ENCODE peak calls at places on chromosomes 6 and 20, in eight cellular contexts. C is GM23248; T is CD8-positive, alpha-beta memory T cell; I is cardiac muscle cell; Y is A673; P is psoas muscle; W is tibial nerve; N is Peyer's patch. A is an unnamed sample. For H3K27me3, the result is how much of the 10 kb centered on the place peaks cover.

GRCh38 chr6:147709396-147710272 is 201.1 kb downstream of the SAMD5 start:
- DNase-seq in C (no peak), T (no peak), I (no peak), Y (no peak), P (no peak), W (no peak), N (no peak), A (no peak)

GRCh38 chr6:36682328-36683144 is 4.0 kb downstream of the CDKN1A start:
- DNase-seq in C (peak), T (peak), I (no peak), Y (no peak), P (peak), W (no peak), N (peak), A (peak)

GRCh38 chr6:24283043-24283985 is 74.5 kb downstream of the DCDC2 start:
- DNase-seq in C (peak), T (peak), I (peak), Y (peak), P (peak), W (peak), N (peak), A (peak)

GRCh38 chr20:61829526-61829925 is 236.2 kb downstream of the TAF4 start:
- DNase-seq in C (no peak), T (no peak), I (no peak), Y (no peak), P (no peak), W (no peak), N (no peak), A (no peak)

GRCh38 chr6:55782275-55782674 is 93.1 kb downstream of the BMP5 start:
- DNase-seq in C (no peak), T (no peak), I (no peak), Y (no peak), P (no peak), W (no peak), N (no peak), A (no peak)

GRCh38 chr20:51311636-51312479 is 230.7 kb downstream of the NFATC2 start:
- DNase-seq in C (no peak), T (no peak), I (peak), Y (no peak), P (no peak), W (no peak), N (no peak), A (no peak)

GRCh38 chr6:170143401-170144150 is 147.3 kb downstream of the DLL1 start:
- DNase-seq in C (no peak), T (no peak), I (no peak), Y (no peak), P (no peak), W (no peak), N (peak), A (no peak)

GRCh38 chr20:59515013-59515905 is 89.1 kb upstream of the PHACTR3 start:
- DNase-seq in C (peak), T (no peak), I (peak), Y (peak), P (peak), W (peak), N (peak), A (no peak)

GRCh38 chr20:5612476-5613291 is 137.5 kb upstream of the SHLD1 start:
- DNase-seq in C (peak), T (no peak), I (no peak), Y (peak), P (no peak), W (no peak), N (no peak), A (no peak)

GRCh38 chr6:12011276-12012112 is 618 bp upstream of the HIVEP1 start:
- DNase-seq in C (peak), T (peak), I (peak), Y (peak), P (peak), W (peak), N (peak), A (peak)

GRCh38 chr6:152948150-152948768 is 34.6 kb downstream of the FBXO5 start:
- DNase-seq in C (peak), T (peak), I (peak), Y (peak), P (no peak), W (no peak), N (no peak), A (no peak)

GRCh38 chr6:112879920-112880413 is 532.8 kb downstream of the RFPL4B start:
- DNase-seq in C (no peak), T (no peak), I (no peak), Y (no peak), P (no peak), W (no peak), N (peak), A (peak)

GRCh38 chr6:139820191-139820590 is 445.7 kb upstream of the CITED2 start:
- DNase-seq in C (peak), T (no peak), I (no peak), Y (peak), P (no peak), W (no peak), N (no peak), A (no peak)

GRCh38 chr6:116579143-116579542 is 7.8 kb downstream of the RWDD1 start:
- DNase-seq in C (peak), T (no peak), I (peak), Y (no peak), P (no peak), W (no peak), N (no peak), A (no peak)

GRCh38 chr6:6365242-6365641 is 44.8 kb upstream of the F13A1 start:
- DNase-seq in C (no peak), T (no peak), I (no peak), Y (no peak), P (no peak), W (no peak), N (no peak), A (no peak)

GRCh38 chr20:49750611-49751396 is 37.1 kb upstream of the B4GALT5 start:
- DNase-seq in C (peak), T (peak), I (no peak), Y (no peak), P (peak), W (no peak), N (peak), A (peak)

GRCh38 chr6:3457710-3458605 is 1.1 kb upstream of the SLC22A23 start:
- DNase-seq in C (peak), T (no peak), I (peak), Y (peak), P (no peak), W (no peak), N (peak), A (no peak)

GRCh38 chr20:33541797-33542196 is 51.9 kb downstream of the CBFA2T2 start:
- DNase-seq in C (no peak), T (no peak), I (no peak), Y (no peak), P (no peak), W (no peak), N (no peak), A (no peak)

GRCh38 chr20:57657537-57658446 is 37.6 kb upstream of the ZBP1 start:
- DNase-seq in C (no peak), T (peak), I (no peak), Y (peak), P (peak), W (peak), N (peak), A (no peak)

DNA sequence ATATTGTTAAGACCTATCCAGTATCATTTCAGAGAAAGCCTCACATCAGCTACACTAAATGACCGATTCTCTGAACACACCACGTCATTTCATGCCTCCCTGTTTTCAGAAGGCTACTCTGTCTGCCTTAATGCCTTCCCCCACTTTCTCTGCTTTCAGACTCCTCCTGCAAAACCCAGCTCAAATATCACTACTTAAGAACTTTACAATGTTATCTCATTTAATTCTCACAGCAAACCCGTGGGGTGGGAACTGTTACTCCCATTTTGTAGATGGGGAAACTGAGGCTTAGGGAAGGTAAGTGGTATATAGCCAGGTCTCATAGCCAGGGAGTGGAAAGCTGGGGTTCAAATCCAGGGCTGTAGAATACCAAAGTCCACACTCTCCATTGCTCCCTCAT is 2.8 kb downstream of the CYP24A1 start:
- DNase-seq in C (no peak), T (no peak), I (no peak), Y (no peak), P (no peak), W (no peak), N (no peak), A (no peak)
- H3K27me3 ChIP-seq in C (under half), T (under half), I (half or more), Y (under half), P (under half), W (half or more), N (under half), A (under half)

DNA sequence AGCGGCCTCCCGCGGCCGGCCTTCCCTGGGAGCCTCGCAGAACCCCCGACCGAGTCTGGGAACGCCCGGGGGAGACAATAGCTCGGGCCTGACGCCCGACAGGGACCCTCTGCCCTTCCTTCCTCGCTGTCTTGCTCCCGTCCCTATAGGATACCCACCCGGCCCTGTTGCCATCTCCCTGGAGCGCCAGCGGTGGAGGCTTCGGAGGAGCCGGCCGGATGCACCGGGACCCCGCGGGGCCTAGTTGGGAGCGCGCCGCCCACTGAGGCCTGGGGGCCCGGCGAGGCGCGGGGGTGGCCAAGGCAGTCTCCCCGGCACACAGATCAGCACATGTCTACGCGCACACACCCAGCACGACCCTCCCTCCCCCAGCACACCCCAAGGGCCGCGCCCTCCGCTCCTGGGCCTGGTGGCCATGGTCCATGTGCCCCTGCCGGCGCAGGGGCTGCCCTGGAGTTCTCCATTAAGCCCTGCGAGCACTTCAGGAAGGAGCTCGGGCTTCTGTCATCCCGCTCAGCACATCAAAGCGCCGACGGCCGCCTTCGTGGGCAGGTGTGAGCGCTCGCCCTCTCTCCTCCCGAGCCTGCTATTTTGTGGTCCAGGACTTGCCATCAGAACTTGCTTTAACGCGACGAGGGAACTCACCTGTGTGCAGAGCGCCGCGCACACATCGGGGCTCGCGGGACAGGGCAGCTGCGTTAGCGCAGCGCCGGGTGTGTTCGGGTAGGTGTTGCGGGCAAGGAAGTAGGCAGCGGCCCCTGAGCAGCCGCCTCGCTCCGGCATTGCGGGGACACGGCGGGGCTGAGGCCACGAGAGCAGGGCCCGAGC is 3.7 kb downstream of the FOXF2 start:
- DNase-seq in C (no peak), T (no peak), I (no peak), Y (no peak), P (no peak), W (no peak), N (no peak), A (no peak)
- H3K27me3 ChIP-seq in C (under half), T (half or more), I (half or more), Y (half or more), P (under half), W (half or more), N (under half), A (under half)

GRCh38 chr20:37042986-37043972 is 52.5 kb downstream of the RBL1 start:
- DNase-seq in C (no peak), T (peak), I (no peak), Y (no peak), P (no peak), W (no peak), N (peak), A (peak)
- H3K27me3 ChIP-seq in C (under half), T (under half), I (under half), Y (under half), P (under half), W (under half), N (under half), A (under half)

GRCh38 chr20:37539424-37539823 is 11.7 kb upstream of the BLCAP start:
- DNase-seq in C (no peak), T (no peak), I (no peak), Y (no peak), P (no peak), W (no peak), N (peak), A (no peak)

GRCh38 chr20:37535443-37536132 is 7.9 kb upstream of the BLCAP start:
- DNase-seq in C (no peak), T (no peak), I (no peak), Y (no peak), P (no peak), W (no peak), N (peak), A (no peak)

GRCh38 chr20:37538003-37538402 is 10.3 kb upstream of the BLCAP start:
- DNase-seq in C (peak), T (no peak), I (no peak), Y (peak), P (no peak), W (no peak), N (peak), A (no peak)

GRCh38 chr20:37539956-37540455 is 12.3 kb upstream of the BLCAP start:
- DNase-seq in C (no peak), T (no peak), I (no peak), Y (no peak), P (no peak), W (no peak), N (peak), A (no peak)

GRCh38 chr20:37537505-37537904 is 9.8 kb upstream of the BLCAP start:
- DNase-seq in C (no peak), T (no peak), I (no peak), Y (no peak), P (no peak), W (no peak), N (no peak), A (no peak)
- H3K27me3 ChIP-seq in C (under half), T (under half), I (under half), Y (under half), P (under half), W (under half), N (under half), A (under half)

GRCh38 chr20:53406580-53406979 is 187.1 kb downstream of the ZNF217 start:
- DNase-seq in C (no peak), T (no peak), I (no peak), Y (no peak), P (no peak), W (no peak), N (no peak), A (no peak)

GRCh38 chr20:53411129-53411528 is 182.5 kb downstream of the ZNF217 start:
- DNase-seq in C (no peak), T (no peak), I (no peak), Y (no peak), P (no peak), W (no peak), N (no peak), A (no peak)

GRCh38 chr20:53409177-53409576 is 184.5 kb downstream of the ZNF217 start:
- DNase-seq in C (peak), T (no peak), I (no peak), Y (no peak), P (no peak), W (no peak), N (no peak), A (no peak)

GRCh38 chr20:53405070-53405603 is 188.5 kb downstream of the ZNF217 start:
- DNase-seq in C (no peak), T (no peak), I (no peak), Y (no peak), P (no peak), W (no peak), N (no peak), A (no peak)

DNA sequence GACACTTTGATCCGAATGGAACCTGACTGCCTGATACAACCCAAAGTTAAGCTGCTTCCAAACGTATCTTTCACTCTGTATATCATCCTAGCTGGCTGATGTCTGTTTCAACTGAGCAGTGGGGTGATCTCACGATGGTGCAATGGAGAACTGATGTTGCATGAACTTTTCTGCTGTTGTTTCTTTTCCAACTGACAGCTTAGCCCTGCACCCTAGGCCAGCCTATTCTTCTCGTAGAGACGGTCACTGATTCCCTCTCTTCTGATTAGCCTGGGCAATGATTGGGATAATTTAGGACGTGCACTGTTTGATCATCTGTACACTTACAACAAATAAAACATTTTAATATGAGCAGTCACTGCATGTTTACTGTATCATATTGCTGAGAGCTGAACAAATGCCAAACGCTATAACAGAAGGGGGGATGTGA is 184.9 kb downstream of the ZNF217 start:
- DNase-seq in C (peak), T (no peak), I (no peak), Y (peak), P (no peak), W (no peak), N (no peak), A (no peak)
- H3K27me3 ChIP-seq in C (under half), T (under half), I (under half), Y (under half), P (under half), W (under half), N (under half), A (under half)

A was measured in GM06990.